ENCODE peak calls at places on chromosomes 4 and X, in eight cellular contexts. X is breast epithelium, D is SK-N-SH, T is transverse colon, O is GM23338, Z is suprapubic skin, R is spleen, G is endothelial cell of umbilical vein. M is an unnamed sample. For H3K4me1, the result is how much of the 10 kb centered on the place peaks cover.

GRCh38 chrX:16786791-16787735 is 797 bp downstream of the TXLNG start:
- DNase-seq in X (no peak), D (peak), T (peak), O (peak), Z (peak), R (peak), G (no peak), M (no peak)

GRCh38 chr4:122895336-122895995 is 26.9 kb downstream of the NUDT6 start:
- DNase-seq in X (no peak), D (peak), T (no peak), O (no peak), Z (no peak), R (no peak), G (peak), M (no peak)

GRCh38 chr4:76758290-76758882 is 139.6 kb downstream of the SOWAHB start:
- DNase-seq in X (no peak), D (peak), T (no peak), O (peak), Z (no peak), R (no peak), G (peak), M (no peak)

GRCh38 chrX:64394874-64395567 is at the start of gene MTMR8:
- DNase-seq in X (peak), D (peak), T (peak), O (peak), Z (peak), R (peak), G (peak), M (peak)

GRCh38 chr4:14965071-14965470 is 37.2 kb upstream of the CPEB2 start:
- DNase-seq in X (no peak), D (no peak), T (no peak), O (no peak), Z (no peak), R (no peak), G (no peak), M (no peak)

GRCh38 chrX:22699591-22700091 is 300.1 kb upstream of the DDX53 start:
- DNase-seq in X (no peak), D (no peak), T (no peak), O (no peak), Z (no peak), R (no peak), G (peak), M (peak)

GRCh38 chrX:118495958-118496762 is 545 bp downstream of the DOCK11 start:
- DNase-seq in X (peak), D (peak), T (peak), O (peak), Z (peak), R (peak), G (peak), M (peak)

GRCh38 chr4:1763550-1764080 is 29.5 kb upstream of the FGFR3 start:
- DNase-seq in X (no peak), D (peak), T (peak), O (no peak), Z (no peak), R (no peak), G (peak), M (no peak)

GRCh38 chr4:77433102-77433733 is 172.4 kb upstream of the CXCL13 start:
- DNase-seq in X (no peak), D (peak), T (no peak), O (peak), Z (no peak), R (no peak), G (peak), M (peak)

GRCh38 chr4:173365359-173365996 is 5.3 kb upstream of the SAP30 start:
- DNase-seq in X (no peak), D (no peak), T (peak), O (no peak), Z (no peak), R (no peak), G (no peak), M (no peak)

GRCh38 chr4:66091801-66092200 is 421.5 kb upstream of the EPHA5 start:
- DNase-seq in X (no peak), D (no peak), T (no peak), O (no peak), Z (no peak), R (no peak), G (no peak), M (no peak)

GRCh38 chrX:71492086-71493065 is 40.5 kb upstream of the OGT start:
- DNase-seq in X (no peak), D (peak), T (peak), O (peak), Z (peak), R (peak), G (peak), M (peak)

GRCh38 chr4:79906306-79906705 is 166.7 kb downstream of the ANTXR2 start:
- DNase-seq in X (no peak), D (no peak), T (no peak), O (no peak), Z (no peak), R (no peak), G (no peak), M (no peak)

GRCh38 chr4:75658881-75659280 is 14.3 kb downstream of the G3BP2 start:
- DNase-seq in X (no peak), D (no peak), T (no peak), O (no peak), Z (no peak), R (no peak), G (peak), M (no peak)

GRCh38 chrX:8504451-8504850 is 39.8 kb downstream of the VCX3B start:
- DNase-seq in X (no peak), D (no peak), T (no peak), O (no peak), Z (no peak), R (no peak), G (no peak), M (no peak)

GRCh38 chr4:25500626-25501318 is 123.7 kb downstream of the ANAPC4 start:
- DNase-seq in X (no peak), D (peak), T (no peak), O (no peak), Z (no peak), R (no peak), G (no peak), M (no peak)

GRCh38 chrX:46838482-46838857 is 1.6 kb downstream of the RP2 start:
- DNase-seq in X (no peak), D (no peak), T (no peak), O (no peak), Z (no peak), R (no peak), G (no peak), M (no peak)

GRCh38 chr4:43048570-43048969 is 156.1 kb downstream of the GRXCR1 start:
- DNase-seq in X (no peak), D (no peak), T (no peak), O (peak), Z (no peak), R (no peak), G (no peak), M (no peak)

GRCh38 chr4:164550989-164551712 is 202.8 kb upstream of the SMIM31 start:
- DNase-seq in X (no peak), D (no peak), T (no peak), O (no peak), Z (no peak), R (no peak), G (no peak), M (no peak)

GRCh38 chrX:68684919-68685304 is 37.4 kb downstream of the STARD8 start:
- DNase-seq in X (no peak), D (no peak), T (no peak), O (no peak), Z (no peak), R (no peak), G (no peak), M (no peak)

GRCh38 chr4:114563536-114564315 is 34.9 kb upstream of the UGT8 start:
- DNase-seq in X (no peak), D (no peak), T (no peak), O (peak), Z (no peak), R (no peak), G (no peak), M (no peak)

GRCh38 chr4:40622913-40623312 is 6.8 kb downstream of the RBM47 start:
- DNase-seq in X (no peak), D (no peak), T (no peak), O (no peak), Z (no peak), R (no peak), G (no peak), M (peak)
- H3K4me1 ChIP-seq in X (under half), D (under half), T (under half), O (half or more), Z (under half), R (under half), G (under half), M (under half)

GRCh38 chr4:3484057-3484973 is 21.2 kb downstream of the DOK7 start:
- DNase-seq in X (peak), D (peak), T (peak), O (no peak), Z (no peak), R (peak), G (no peak), M (peak)
- TF ChIP-seq POLR2AphosphoS5 in X (no peak), D (no peak), T (no peak), O (no peak), Z (no peak), R (peak), G (no peak), M (peak)

GRCh38 chrX:129779747-129780146 is at the start of gene SASH3:
- DNase-seq in X (no peak), D (no peak), T (peak), O (no peak), Z (no peak), R (peak), G (no peak), M (no peak)

GRCh38 chrX:129781134-129782014 is 1.6 kb downstream of the SASH3 start:
- DNase-seq in X (no peak), D (no peak), T (peak), O (no peak), Z (no peak), R (peak), G (no peak), M (no peak)

GRCh38 chrX:129780441-129781105 is 824 bp downstream of the SASH3 start:
- DNase-seq in X (no peak), D (no peak), T (no peak), O (no peak), Z (no peak), R (peak), G (no peak), M (no peak)

GRCh38 chrX:129777218-129777768 is 2.5 kb upstream of the SASH3 start:
- DNase-seq in X (peak), D (no peak), T (peak), O (no peak), Z (no peak), R (peak), G (peak), M (peak)

DNA sequence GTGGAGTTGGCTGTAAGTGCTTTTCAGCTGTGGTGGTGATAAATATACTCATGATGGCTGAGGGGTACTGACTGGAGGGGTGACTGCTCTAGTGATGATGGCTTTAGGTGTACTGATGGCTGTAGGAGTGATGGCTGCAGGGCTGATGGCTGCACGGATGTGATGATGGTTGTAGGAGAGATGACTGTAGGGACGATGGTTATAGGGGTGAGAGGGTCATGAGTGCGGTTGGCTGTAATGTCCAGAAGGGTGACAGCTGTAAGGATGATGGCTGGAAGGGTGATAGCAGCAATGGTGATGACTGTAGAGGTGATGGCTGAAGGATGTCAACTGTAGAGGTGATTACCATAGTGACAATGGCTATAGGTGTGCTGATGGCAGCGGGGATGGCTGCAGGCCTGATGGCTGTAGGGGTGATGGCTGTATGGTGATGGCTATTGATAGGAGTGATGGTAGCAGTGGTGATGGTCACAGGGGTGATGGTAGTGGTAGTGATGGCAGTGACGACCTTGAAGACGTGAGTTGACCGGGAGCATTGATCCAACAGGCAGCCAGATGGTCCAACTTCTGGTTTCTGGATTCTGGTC is 570 bp upstream of the SASH3 start:
- DNase-seq in X (no peak), D (no peak), T (no peak), O (no peak), Z (no peak), R (peak), G (no peak), M (no peak)
- H3K4me1 ChIP-seq in X (under half), D (under half), T (under half), O (under half), Z (under half), R (under half), G (under half), M (under half)

GRCh38 chr4:112813790-112814189 is 176.8 kb downstream of the LARP7 start:
- DNase-seq in X (no peak), D (no peak), T (no peak), O (no peak), Z (no peak), R (no peak), G (no peak), M (no peak)

GRCh38 chr4:112823631-112824030 is 186.7 kb downstream of the LARP7 start:
- DNase-seq in X (no peak), D (no peak), T (no peak), O (no peak), Z (no peak), R (no peak), G (no peak), M (no peak)

GRCh38 chr4:112823141-112823540 is 186.2 kb downstream of the LARP7 start:
- DNase-seq in X (no peak), D (no peak), T (no peak), O (no peak), Z (no peak), R (no peak), G (no peak), M (no peak)

GRCh38 chr4:112819729-112820128 is 182.8 kb downstream of the LARP7 start:
- DNase-seq in X (no peak), D (no peak), T (no peak), O (peak), Z (no peak), R (no peak), G (no peak), M (no peak)

DNA sequence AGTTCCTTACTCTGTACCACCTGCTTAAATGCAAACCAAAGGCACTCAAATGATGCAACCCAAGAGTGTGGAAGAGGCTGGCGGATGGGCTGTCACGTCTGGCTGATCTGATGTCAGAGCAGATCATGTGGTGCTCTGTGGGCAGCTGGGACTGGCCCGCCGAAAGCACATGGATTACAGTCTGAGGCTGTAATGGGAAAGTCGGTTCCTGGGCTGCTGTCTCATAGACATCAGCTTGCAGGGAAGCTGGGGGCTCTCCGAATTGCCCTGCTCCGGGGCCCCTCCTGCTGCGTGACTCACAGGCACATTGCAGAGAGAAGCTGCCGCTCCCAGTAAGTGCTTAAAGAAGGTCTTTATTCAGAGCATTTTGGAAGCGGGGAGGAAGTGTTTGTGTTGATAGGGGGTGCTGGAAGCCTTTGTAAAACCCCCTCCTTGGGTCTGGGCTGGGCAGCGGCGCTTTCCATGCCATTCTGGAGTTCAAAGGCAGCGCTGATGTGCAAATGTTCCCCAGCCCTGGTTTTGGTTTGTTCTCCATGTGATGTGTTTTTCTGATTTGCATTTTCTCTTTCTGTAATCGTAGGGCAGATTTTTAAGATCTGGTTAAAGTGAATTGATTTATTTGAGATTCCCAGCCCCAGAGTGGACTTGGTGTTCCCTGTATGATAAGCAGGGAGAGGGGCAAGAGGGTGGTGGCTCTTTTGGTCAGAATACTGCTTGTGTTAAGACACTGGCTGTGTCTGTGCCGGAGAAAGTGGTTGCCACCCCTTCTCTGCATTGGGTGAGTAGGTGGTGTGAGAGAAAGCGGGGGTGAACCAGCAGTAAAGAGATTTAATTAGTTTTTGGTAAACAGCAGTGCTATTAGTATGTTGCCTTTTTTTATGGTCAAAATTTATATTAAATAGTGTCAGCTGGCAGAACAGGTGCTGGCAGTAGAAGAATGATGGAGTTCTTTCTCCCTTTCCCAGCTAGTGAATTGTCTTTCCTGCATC is 181.3 kb downstream of the LARP7 start:
- DNase-seq in X (no peak), D (peak), T (peak), O (peak), Z (peak), R (peak), G (peak), M (no peak)
- TF ChIP-seq POLR2AphosphoS5 in X (peak), D (peak), T (peak), O (peak), Z (peak), R (no peak), G (no peak), M (no peak)

GRCh38 chr4:143402776-143403550 is 66.3 kb downstream of the GAB1 start:
- DNase-seq in X (no peak), D (no peak), T (no peak), O (no peak), Z (no peak), R (no peak), G (peak), M (no peak)
- H3K4me1 ChIP-seq in X (under half), D (under half), T (half or more), O (under half), Z (under half), R (under half), G (under half), M (under half)

M was measured in prostate gland.